ENCODE peak calls at places on chromosomes 6 and 20, in six cellular contexts. One of them, this sample, is unnamed.

GRCh38 chr20:23138682-23139081 is 52.6 kb upstream of the CD93 start:
- DNase-seq in cardiac muscle cell: no peak
- DNase-seq in RWPE1: no peak
- DNase-seq in AG09319: no peak
- DNase-seq in HFF-Myc: no peak
- DNase-seq in GM12865: no peak
- DNase-seq in this sample: no peak

GRCh38 chr6:136784910-136785746 is 7.1 kb downstream of the MAP3K5 start:
- DNase-seq in GM12865: peak
- DNase-seq in AG09319: no peak
- DNase-seq in RWPE1: no peak
- DNase-seq in HFF-Myc: no peak
- DNase-seq in cardiac muscle cell: peak
- DNase-seq in this sample: no peak

GRCh38 chr20:45863543-45864470 is 6.4 kb downstream of the ZSWIM3 start:
- DNase-seq in RWPE1: no peak
- DNase-seq in AG09319: no peak
- DNase-seq in GM12865: no peak
- DNase-seq in cardiac muscle cell: no peak
- DNase-seq in HFF-Myc: no peak
- DNase-seq in this sample: no peak

GRCh38 chr6:104799134-104799657 is 60.5 kb downstream of the HACE1 start:
- DNase-seq in cardiac muscle cell: no peak
- DNase-seq in GM12865: no peak
- DNase-seq in HFF-Myc: no peak
- DNase-seq in RWPE1: no peak
- DNase-seq in AG09319: no peak
- DNase-seq in this sample: no peak

GRCh38 chr20:43942661-43943285 is 28.1 kb downstream of the TOX2 start:
- DNase-seq in cardiac muscle cell: peak
- DNase-seq in GM12865: peak
- DNase-seq in HFF-Myc: no peak
- DNase-seq in AG09319: peak
- DNase-seq in RWPE1: peak
- DNase-seq in this sample: no peak

GRCh38 chr20:47765715-47766594 is 19.3 kb downstream of the SULF2 start:
- DNase-seq in GM12865: no peak
- DNase-seq in RWPE1: no peak
- DNase-seq in cardiac muscle cell: no peak
- DNase-seq in AG09319: no peak
- DNase-seq in HFF-Myc: no peak
- DNase-seq in this sample: no peak

GRCh38 chr6:49995278-49995677 is 25.9 kb upstream of the DEFB113 start:
- DNase-seq in HFF-Myc: no peak
- DNase-seq in cardiac muscle cell: no peak
- DNase-seq in AG09319: no peak
- DNase-seq in GM12865: no peak
- DNase-seq in RWPE1: no peak
- DNase-seq in this sample: no peak

GRCh38 chr6:169212436-169212835 is 41.2 kb downstream of the THBS2 start:
- DNase-seq in GM12865: no peak
- DNase-seq in HFF-Myc: peak
- DNase-seq in AG09319: no peak
- DNase-seq in RWPE1: no peak
- DNase-seq in cardiac muscle cell: peak
- DNase-seq in this sample: no peak

GRCh38 chr20:20786428-20786827 is 74.0 kb upstream of the RALGAPA2 start:
- DNase-seq in GM12865: no peak
- DNase-seq in cardiac muscle cell: no peak
- DNase-seq in AG09319: no peak
- DNase-seq in HFF-Myc: no peak
- DNase-seq in RWPE1: no peak
- DNase-seq in this sample: no peak

GRCh38 chr6:165573671-165574070 is 89.4 kb downstream of the PDE10A start:
- DNase-seq in RWPE1: no peak
- DNase-seq in HFF-Myc: no peak
- DNase-seq in AG09319: no peak
- DNase-seq in cardiac muscle cell: peak
- DNase-seq in GM12865: no peak
- DNase-seq in this sample: no peak

GRCh38 chr6:3249821-3250220 is 8.9 kb upstream of the PSMG4 start:
- DNase-seq in RWPE1: no peak
- DNase-seq in GM12865: no peak
- DNase-seq in HFF-Myc: no peak
- DNase-seq in AG09319: no peak
- DNase-seq in cardiac muscle cell: no peak
- DNase-seq in this sample: no peak

GRCh38 chr6:163626073-163626867 is 211.8 kb downstream of the QKI start:
- DNase-seq in RWPE1: no peak
- DNase-seq in HFF-Myc: no peak
- DNase-seq in AG09319: no peak
- DNase-seq in cardiac muscle cell: no peak
- DNase-seq in GM12865: no peak
- DNase-seq in this sample: no peak

GRCh38 chr6:158905277-158905676 is 86.1 kb upstream of the EZR start:
- DNase-seq in AG09319: no peak
- DNase-seq in HFF-Myc: no peak
- DNase-seq in GM12865: no peak
- DNase-seq in cardiac muscle cell: no peak
- DNase-seq in RWPE1: no peak
- DNase-seq in this sample: no peak

GRCh38 chr20:47456952-47457724 is 44.5 kb upstream of the NCOA3 start:
- DNase-seq in HFF-Myc: no peak
- DNase-seq in GM12865: peak
- DNase-seq in AG09319: no peak
- DNase-seq in cardiac muscle cell: peak
- DNase-seq in RWPE1: peak
- DNase-seq in this sample: no peak

GRCh38 chr6:168027521-168027920 is 30.1 kb downstream of the KIF25 start:
- DNase-seq in AG09319: no peak
- DNase-seq in RWPE1: no peak
- DNase-seq in cardiac muscle cell: no peak
- DNase-seq in HFF-Myc: no peak
- DNase-seq in GM12865: no peak
- DNase-seq in this sample: peak

GRCh38 chr6:82257088-82257774 is 9.7 kb upstream of the IBTK start:
- DNase-seq in AG09319: no peak
- DNase-seq in RWPE1: no peak
- DNase-seq in HFF-Myc: no peak
- DNase-seq in GM12865: no peak
- DNase-seq in cardiac muscle cell: no peak
- DNase-seq in this sample: no peak

GRCh38 chr20:37392441-37393195 is 46.7 kb downstream of the SRC start:
- DNase-seq in GM12865: peak
- DNase-seq in AG09319: no peak
- DNase-seq in HFF-Myc: no peak
- DNase-seq in cardiac muscle cell: peak
- DNase-seq in RWPE1: no peak
- DNase-seq in this sample: no peak

GRCh38 chr20:41533537-41534136 is 84.5 kb downstream of the CHD6 start:
- DNase-seq in GM12865: no peak
- DNase-seq in AG09319: no peak
- DNase-seq in cardiac muscle cell: no peak
- DNase-seq in RWPE1: no peak
- DNase-seq in HFF-Myc: no peak
- DNase-seq in this sample: no peak

GRCh38 chr6:4180653-4181255 is 45.4 kb upstream of the ECI2 start:
- DNase-seq in RWPE1: peak
- DNase-seq in HFF-Myc: peak
- DNase-seq in GM12865: peak
- DNase-seq in AG09319: no peak
- DNase-seq in cardiac muscle cell: peak
- DNase-seq in this sample: peak

DNA sequence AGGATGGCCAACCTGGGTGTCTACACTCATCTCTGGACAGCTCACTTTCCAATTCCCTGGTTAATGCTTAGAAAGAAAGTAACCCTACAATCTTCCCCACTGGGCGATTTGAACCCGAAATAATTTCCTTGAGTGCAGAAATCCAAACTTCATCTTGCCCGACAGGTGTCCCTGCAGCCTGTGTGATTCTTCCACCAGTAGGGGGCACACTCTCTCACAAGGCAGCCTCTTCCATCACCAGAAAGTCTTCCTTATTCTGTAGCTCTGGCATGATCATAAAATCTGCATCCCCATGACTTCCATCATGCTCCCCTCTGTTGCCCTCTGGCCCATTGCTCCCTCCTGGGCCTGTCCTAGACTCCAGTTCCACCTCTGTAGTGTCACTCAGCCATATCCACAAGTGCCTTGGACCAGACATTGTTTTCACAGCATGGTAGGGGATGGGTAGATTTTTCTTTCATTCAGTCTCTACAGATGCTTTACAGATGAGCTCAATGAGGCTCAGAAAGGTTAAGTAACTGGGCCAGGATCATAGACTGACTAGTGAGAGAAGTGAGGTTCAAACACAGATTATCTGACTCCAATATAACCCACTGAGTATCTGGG is 170.4 kb upstream of the SPTLC3 start:
- DNase-seq in cardiac muscle cell: no peak
- DNase-seq in GM12865: no peak
- DNase-seq in AG09319: no peak
- DNase-seq in HFF-Myc: no peak
- DNase-seq in RWPE1: no peak
- DNase-seq in this sample: no peak
- TF ChIP-seq CTCF in cardiac muscle cell: peak
- TF ChIP-seq CTCF in GM12865: no peak
- TF ChIP-seq CTCF in AG09319: no peak
- TF ChIP-seq CTCF in HFF-Myc: peak
- TF ChIP-seq CTCF in RWPE1: peak
- TF ChIP-seq CTCF in this sample: peak

GRCh38 chr6:35435075-35435837 is 16.9 kb upstream of the FANCE start:
- DNase-seq in cardiac muscle cell: no peak
- DNase-seq in AG09319: no peak
- DNase-seq in HFF-Myc: no peak
- DNase-seq in GM12865: no peak
- DNase-seq in RWPE1: no peak
- DNase-seq in this sample: no peak
- TF ChIP-seq CTCF in cardiac muscle cell: no peak
- TF ChIP-seq CTCF in AG09319: no peak
- TF ChIP-seq CTCF in HFF-Myc: no peak
- TF ChIP-seq CTCF in GM12865: no peak
- TF ChIP-seq CTCF in RWPE1: no peak
- TF ChIP-seq CTCF in this sample: no peak

GRCh38 chr6:39231386-39231785 is 2.1 kb upstream of the KCNK5 start:
- DNase-seq in GM12865: no peak
- DNase-seq in RWPE1: no peak
- DNase-seq in HFF-Myc: no peak
- DNase-seq in AG09319: no peak
- DNase-seq in cardiac muscle cell: no peak
- DNase-seq in this sample: no peak

GRCh38 chr6:39228111-39228971 is 934 bp downstream of the KCNK5 start:
- DNase-seq in RWPE1: no peak
- DNase-seq in AG09319: no peak
- DNase-seq in cardiac muscle cell: no peak
- DNase-seq in GM12865: no peak
- DNase-seq in HFF-Myc: no peak
- DNase-seq in this sample: no peak

GRCh38 chr6:39227476-39227875 is 1.8 kb downstream of the KCNK5 start:
- DNase-seq in GM12865: no peak
- DNase-seq in cardiac muscle cell: no peak
- DNase-seq in HFF-Myc: no peak
- DNase-seq in RWPE1: no peak
- DNase-seq in AG09319: no peak
- DNase-seq in this sample: no peak

GRCh38 chr6:39226606-39227300 is 2.5 kb downstream of the KCNK5 start:
- DNase-seq in RWPE1: no peak
- DNase-seq in HFF-Myc: no peak
- DNase-seq in GM12865: no peak
- DNase-seq in cardiac muscle cell: no peak
- DNase-seq in AG09319: no peak
- DNase-seq in this sample: no peak

DNA sequence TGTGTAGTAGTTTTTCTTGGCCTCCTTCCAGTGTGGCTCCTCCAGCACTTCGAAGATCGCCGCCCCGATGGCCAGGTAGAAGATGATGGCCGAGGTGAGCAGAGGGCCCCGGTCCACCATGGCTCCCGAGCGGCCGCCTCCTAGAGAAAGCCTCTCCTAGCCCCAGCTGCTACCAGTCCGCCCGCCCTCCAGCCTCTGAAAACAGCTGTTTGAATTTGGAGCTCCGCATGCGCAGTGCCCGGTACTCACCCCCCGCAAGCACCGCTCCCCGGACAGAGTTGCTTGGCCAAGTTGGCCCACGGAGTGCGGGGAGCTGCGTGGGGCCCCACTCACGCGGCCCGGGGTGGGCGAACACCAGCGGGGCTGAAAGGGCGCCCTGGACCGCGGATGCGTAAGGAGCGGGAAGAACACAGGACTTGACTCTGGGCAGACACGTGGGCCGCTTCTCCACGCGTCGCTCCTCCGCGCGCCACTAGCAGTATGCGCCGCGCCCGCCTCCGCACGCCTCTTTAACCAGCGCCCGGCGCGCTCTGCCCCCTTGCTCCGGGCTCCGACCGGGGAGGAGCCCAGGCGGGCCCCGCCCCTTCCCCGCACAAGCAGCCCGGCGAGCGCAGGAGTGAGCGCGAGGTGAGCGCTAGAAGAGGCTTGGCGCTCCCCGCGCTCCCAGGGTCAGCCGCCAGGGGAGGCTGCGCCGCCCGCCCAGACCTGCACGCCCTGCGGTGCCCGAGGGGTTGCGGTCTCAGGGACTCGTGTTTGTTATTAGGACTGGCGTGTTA is at the start of gene KCNK5:
- DNase-seq in cardiac muscle cell: peak
- DNase-seq in AG09319: no peak
- DNase-seq in RWPE1: peak
- DNase-seq in HFF-Myc: peak
- DNase-seq in GM12865: peak
- DNase-seq in this sample: no peak
- TF ChIP-seq CTCF in cardiac muscle cell: peak
- TF ChIP-seq CTCF in AG09319: peak
- TF ChIP-seq CTCF in RWPE1: peak
- TF ChIP-seq CTCF in HFF-Myc: peak
- TF ChIP-seq CTCF in GM12865: peak
- TF ChIP-seq CTCF in this sample: peak

GRCh38 chr6:36731622-36732310 is 34.1 kb downstream of the RAB44 start:
- DNase-seq in HFF-Myc: no peak
- DNase-seq in AG09319: no peak
- DNase-seq in RWPE1: no peak
- DNase-seq in cardiac muscle cell: no peak
- DNase-seq in GM12865: no peak
- DNase-seq in this sample: no peak
- TF ChIP-seq CTCF in HFF-Myc: no peak
- TF ChIP-seq CTCF in AG09319: no peak
- TF ChIP-seq CTCF in RWPE1: no peak
- TF ChIP-seq CTCF in cardiac muscle cell: no peak
- TF ChIP-seq CTCF in GM12865: no peak
- TF ChIP-seq CTCF in this sample: no peak

GRCh38 chr6:73640179-73640750 is 13.5 kb downstream of the SLC17A5 start:
- DNase-seq in GM12865: no peak
- DNase-seq in HFF-Myc: no peak
- DNase-seq in cardiac muscle cell: no peak
- DNase-seq in AG09319: no peak
- DNase-seq in RWPE1: no peak
- DNase-seq in this sample: no peak
- TF ChIP-seq CTCF in GM12865: no peak
- TF ChIP-seq CTCF in HFF-Myc: no peak
- TF ChIP-seq CTCF in cardiac muscle cell: no peak
- TF ChIP-seq CTCF in AG09319: no peak
- TF ChIP-seq CTCF in RWPE1: no peak
- TF ChIP-seq CTCF in this sample: no peak

This sample was measured in osteocyte.